ENCODE peak calls at places on chromosomes 6 and 20, in four cellular contexts. One of them, this sample, is unnamed.

GRCh38 chr6:138440296-138440695 is 36.3 kb downstream of the HEBP2 start:
- DNase-seq in WERI-Rb-1: no peak
- DNase-seq in psoas muscle: no peak
- DNase-seq in HFFc6: no peak
- DNase-seq in this sample: no peak

GRCh38 chr20:12237772-12238171 is 320.1 kb downstream of the BTBD3 start:
- DNase-seq in HFFc6: no peak
- DNase-seq in WERI-Rb-1: no peak
- DNase-seq in psoas muscle: no peak
- DNase-seq in this sample: no peak

GRCh38 chr6:1581120-1581991 is 28.4 kb upstream of the FOXC1 start:
- DNase-seq in psoas muscle: no peak
- DNase-seq in HFFc6: no peak
- DNase-seq in WERI-Rb-1: no peak
- DNase-seq in this sample: no peak

GRCh38 chr6:45054610-45055009 is 273.5 kb upstream of the RUNX2 start:
- DNase-seq in WERI-Rb-1: no peak
- DNase-seq in HFFc6: no peak
- DNase-seq in psoas muscle: no peak
- DNase-seq in this sample: no peak

GRCh38 chr20:50558483-50558925 is 48.3 kb downstream of the PTPN1 start:
- DNase-seq in HFFc6: peak; percentile 76
- DNase-seq in psoas muscle: no peak
- DNase-seq in WERI-Rb-1: no peak
- DNase-seq in this sample: no peak

GRCh38 chr6:45706319-45706718 is 309.3 kb downstream of the CLIC5 start:
- DNase-seq in psoas muscle: no peak
- DNase-seq in WERI-Rb-1: no peak
- DNase-seq in HFFc6: no peak
- DNase-seq in this sample: no peak

GRCh38 chr6:24125980-24126379 is at the start of gene NRSN1:
- DNase-seq in psoas muscle: no peak
- DNase-seq in WERI-Rb-1: peak; percentile 97
- DNase-seq in HFFc6: no peak
- DNase-seq in this sample: no peak

GRCh38 chr6:11536795-11537194 is 754 bp upstream of the TMEM170B start:
- DNase-seq in WERI-Rb-1: peak; percentile 65
- DNase-seq in HFFc6: no peak
- DNase-seq in psoas muscle: no peak
- DNase-seq in this sample: no peak

GRCh38 chr6:31578461-31579118 is 3.2 kb downstream of the TNF start:
- DNase-seq in psoas muscle: no peak
- DNase-seq in HFFc6: no peak
- DNase-seq in WERI-Rb-1: no peak
- DNase-seq in this sample: no peak

GRCh38 chr6:163828038-163828790 is 413.7 kb downstream of the QKI start:
- DNase-seq in psoas muscle: peak; percentile 72
- DNase-seq in WERI-Rb-1: peak; percentile 43
- DNase-seq in HFFc6: no peak
- DNase-seq in this sample: no peak

GRCh38 chr20:12404941-12405340 is 487.2 kb downstream of the BTBD3 start:
- DNase-seq in psoas muscle: no peak
- DNase-seq in WERI-Rb-1: no peak
- DNase-seq in HFFc6: no peak
- DNase-seq in this sample: no peak

GRCh38 chr6:17583811-17584210 is 16.3 kb upstream of the FAM8A1 start:
- DNase-seq in psoas muscle: no peak
- DNase-seq in WERI-Rb-1: no peak
- DNase-seq in HFFc6: peak; percentile 43
- DNase-seq in this sample: no peak

GRCh38 chr20:53386186-53386681 is 207.4 kb downstream of the ZNF217 start:
- DNase-seq in WERI-Rb-1: no peak
- DNase-seq in HFFc6: no peak
- DNase-seq in psoas muscle: no peak
- DNase-seq in this sample: no peak

GRCh38 chr6:97102152-97102790 is 177.7 kb downstream of the KLHL32 start:
- DNase-seq in HFFc6: no peak
- DNase-seq in psoas muscle: no peak
- DNase-seq in WERI-Rb-1: no peak
- DNase-seq in this sample: no peak

GRCh38 chr6:37061157-37061804 is 55.8 kb downstream of the FGD2 start:
- DNase-seq in WERI-Rb-1: no peak
- DNase-seq in HFFc6: no peak
- DNase-seq in psoas muscle: peak; percentile 88
- DNase-seq in this sample: no peak

GRCh38 chr6:167682125-167682524 is 144.6 kb upstream of the AFDN start:
- DNase-seq in WERI-Rb-1: no peak
- DNase-seq in psoas muscle: no peak
- DNase-seq in HFFc6: no peak
- DNase-seq in this sample: no peak

GRCh38 chr6:163751032-163751525 is 336.6 kb downstream of the QKI start:
- DNase-seq in psoas muscle: no peak
- DNase-seq in HFFc6: no peak
- DNase-seq in WERI-Rb-1: no peak
- DNase-seq in this sample: no peak

GRCh38 chr6:112929661-112930060 is 582.5 kb downstream of the RFPL4B start:
- DNase-seq in WERI-Rb-1: no peak
- DNase-seq in HFFc6: no peak
- DNase-seq in psoas muscle: no peak
- DNase-seq in this sample: no peak

GRCh38 chr20:2658414-2659354 is 5.3 kb downstream of the IDH3B start:
- DNase-seq in WERI-Rb-1: no peak
- DNase-seq in psoas muscle: no peak
- DNase-seq in HFFc6: no peak
- DNase-seq in this sample: no peak

GRCh38 chr6:5894357-5894756 is 112.4 kb downstream of the NRN1 start:
- DNase-seq in psoas muscle: no peak
- DNase-seq in WERI-Rb-1: no peak
- DNase-seq in HFFc6: no peak
- DNase-seq in this sample: no peak

GRCh38 chr6:12009904-12010634 is 2.0 kb upstream of the HIVEP1 start:
- DNase-seq in HFFc6: no peak
- DNase-seq in WERI-Rb-1: no peak
- DNase-seq in psoas muscle: no peak
- DNase-seq in this sample: no peak

GRCh38 chr6:156731436-156731835 is 45.7 kb upstream of the ARID1B start:
- DNase-seq in HFFc6: peak; percentile 34
- DNase-seq in WERI-Rb-1: no peak
- DNase-seq in psoas muscle: no peak
- DNase-seq in this sample: no peak

GRCh38 chr6:109445382-109445781 is 4.9 kb downstream of the SMPD2 start:
- DNase-seq in HFFc6: no peak
- DNase-seq in psoas muscle: no peak
- DNase-seq in WERI-Rb-1: no peak
- DNase-seq in this sample: no peak

GRCh38 chr6:134819858-134820495 is 129.9 kb downstream of the ALDH8A1 start:
- DNase-seq in WERI-Rb-1: no peak
- DNase-seq in HFFc6: no peak
- DNase-seq in psoas muscle: no peak
- DNase-seq in this sample: no peak

GRCh38 chr20:62358171-62358719 is 8.9 kb downstream of the LAMA5 start:
- DNase-seq in WERI-Rb-1: peak; percentile 20
- DNase-seq in HFFc6: no peak
- DNase-seq in psoas muscle: peak; percentile 92
- DNase-seq in this sample: no peak

GRCh38 chr6:26401987-26402658 is at the start of gene BTN3A1:
- DNase-seq in WERI-Rb-1: peak; percentile 83
- DNase-seq in HFFc6: peak; percentile 72
- DNase-seq in psoas muscle: peak; percentile 78
- DNase-seq in this sample: peak; percentile 56

GRCh38 chr6:139965393-139965792 is 590.9 kb upstream of the CITED2 start:
- DNase-seq in WERI-Rb-1: no peak
- DNase-seq in psoas muscle: no peak
- DNase-seq in HFFc6: no peak
- DNase-seq in this sample: no peak

GRCh38 chr20:58078741-58079522 is 149.5 kb downstream of the ANKRD60 start:
- DNase-seq in psoas muscle: no peak
- DNase-seq in WERI-Rb-1: no peak
- DNase-seq in HFFc6: peak; percentile 37
- DNase-seq in this sample: no peak

GRCh38 chr6:168999392-168999791 is 254.3 kb downstream of the THBS2 start:
- DNase-seq in psoas muscle: no peak
- DNase-seq in HFFc6: no peak
- DNase-seq in WERI-Rb-1: no peak
- DNase-seq in this sample: no peak

GRCh38 chr6:135830452-135830851 is 21.0 kb upstream of the PDE7B start:
- DNase-seq in WERI-Rb-1: no peak
- DNase-seq in HFFc6: peak; percentile 6
- DNase-seq in psoas muscle: no peak
- DNase-seq in this sample: no peak

GRCh38 chr6:76612818-76613452 is 540.5 kb upstream of the IMPG1 start:
- DNase-seq in HFFc6: no peak
- DNase-seq in WERI-Rb-1: no peak
- DNase-seq in psoas muscle: no peak
- DNase-seq in this sample: no peak

GRCh38 chr20:25544760-25545159 is 40.6 kb downstream of the NINL start:
- DNase-seq in WERI-Rb-1: peak; percentile 72
- DNase-seq in psoas muscle: no peak
- DNase-seq in HFFc6: no peak
- DNase-seq in this sample: no peak

GRCh38 chr6:1593286-1593957 is 16.3 kb upstream of the FOXC1 start:
- DNase-seq in psoas muscle: no peak
- DNase-seq in WERI-Rb-1: no peak
- DNase-seq in HFFc6: no peak
- DNase-seq in this sample: no peak

GRCh38 chr6:90846824-90847223 is 260.0 kb upstream of the MAP3K7 start:
- DNase-seq in WERI-Rb-1: no peak
- DNase-seq in HFFc6: no peak
- DNase-seq in psoas muscle: no peak
- DNase-seq in this sample: no peak

GRCh38 chr6:41984623-41985022 is 43.0 kb upstream of the CCND3 start:
- DNase-seq in psoas muscle: no peak
- DNase-seq in WERI-Rb-1: no peak
- DNase-seq in HFFc6: no peak
- DNase-seq in this sample: no peak

GRCh38 chr20:54115172-54115854 is 44.9 kb upstream of the BCAS1 start:
- DNase-seq in psoas muscle: no peak
- DNase-seq in WERI-Rb-1: no peak
- DNase-seq in HFFc6: no peak
- DNase-seq in this sample: no peak

GRCh38 chr6:22732186-22732970 is 163.0 kb downstream of the HDGFL1 start:
- DNase-seq in HFFc6: no peak
- DNase-seq in WERI-Rb-1: no peak
- DNase-seq in psoas muscle: no peak
- DNase-seq in this sample: no peak

DNA sequence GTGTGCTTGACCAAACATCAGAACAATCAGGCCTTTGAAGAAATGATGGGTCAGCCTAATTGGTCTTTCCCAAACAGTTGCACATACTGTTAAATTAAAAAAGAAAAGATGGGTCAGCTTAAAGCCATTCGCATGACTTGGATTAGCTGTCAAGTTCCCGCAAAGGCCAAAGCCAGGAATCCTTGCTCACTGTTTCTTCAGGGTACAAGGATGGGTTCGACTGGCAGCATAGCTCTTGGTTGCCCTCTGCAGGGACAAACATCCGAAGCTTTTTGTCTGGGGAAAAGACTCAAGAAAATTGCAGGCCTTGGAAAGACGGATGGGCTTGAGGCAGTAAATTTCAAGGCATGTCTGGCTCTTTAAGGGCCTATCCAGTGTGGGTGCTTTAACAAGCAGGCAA is 168.0 kb downstream of the HDGFL1 start:
- DNase-seq in HFFc6: no peak
- DNase-seq in psoas muscle: no peak
- DNase-seq in WERI-Rb-1: peak; percentile 87
- DNase-seq in this sample: no peak
- TF ChIP-seq CTCF in HFFc6: peak; percentile 32
- TF ChIP-seq CTCF in psoas muscle: peak; percentile 69
- TF ChIP-seq CTCF in WERI-Rb-1: peak; percentile 95
- TF ChIP-seq CTCF in this sample: no peak

GRCh38 chr6:107656381-107656780 is 166.5 kb downstream of the SOBP start:
- DNase-seq in HFFc6: no peak
- DNase-seq in WERI-Rb-1: no peak
- DNase-seq in psoas muscle: no peak
- DNase-seq in this sample: no peak

GRCh38 chr6:107654736-107655135 is 164.8 kb downstream of the SOBP start:
- DNase-seq in psoas muscle: no peak
- DNase-seq in WERI-Rb-1: no peak
- DNase-seq in HFFc6: no peak
- DNase-seq in this sample: no peak

GRCh38 chr6:107653861-107654394 is 164.0 kb downstream of the SOBP start:
- DNase-seq in HFFc6: no peak
- DNase-seq in psoas muscle: no peak
- DNase-seq in WERI-Rb-1: no peak
- DNase-seq in this sample: no peak

GRCh38 chr6:107656883-107657282 is 167.0 kb downstream of the SOBP start:
- DNase-seq in WERI-Rb-1: no peak
- DNase-seq in psoas muscle: no peak
- DNase-seq in HFFc6: no peak
- DNase-seq in this sample: no peak

GRCh38 chr6:107655245-107655644 is 165.3 kb downstream of the SOBP start:
- DNase-seq in psoas muscle: no peak
- DNase-seq in WERI-Rb-1: peak; percentile 58
- DNase-seq in HFFc6: no peak
- DNase-seq in this sample: no peak
- TF ChIP-seq CTCF in psoas muscle: peak; percentile 12
- TF ChIP-seq CTCF in WERI-Rb-1: peak; percentile 80
- TF ChIP-seq CTCF in HFFc6: no peak
- TF ChIP-seq CTCF in this sample: no peak

GRCh38 chr6:154359679-154360078 is 3.1 kb upstream of the IPCEF1 start:
- DNase-seq in HFFc6: no peak
- DNase-seq in psoas muscle: no peak
- DNase-seq in WERI-Rb-1: no peak
- DNase-seq in this sample: no peak

GRCh38 chr6:154356118-154356517 is 485 bp downstream of the IPCEF1 start:
- DNase-seq in psoas muscle: no peak
- DNase-seq in HFFc6: no peak
- DNase-seq in WERI-Rb-1: no peak
- DNase-seq in this sample: no peak

GRCh38 chr6:154354265-154354777 is 2.3 kb downstream of the IPCEF1 start:
- DNase-seq in WERI-Rb-1: no peak
- DNase-seq in psoas muscle: no peak
- DNase-seq in HFFc6: no peak
- DNase-seq in this sample: no peak

GRCh38 chr6:154358019-154358545 is 1.5 kb upstream of the IPCEF1 start:
- DNase-seq in WERI-Rb-1: no peak
- DNase-seq in psoas muscle: no peak
- DNase-seq in HFFc6: no peak
- DNase-seq in this sample: no peak

DNA sequence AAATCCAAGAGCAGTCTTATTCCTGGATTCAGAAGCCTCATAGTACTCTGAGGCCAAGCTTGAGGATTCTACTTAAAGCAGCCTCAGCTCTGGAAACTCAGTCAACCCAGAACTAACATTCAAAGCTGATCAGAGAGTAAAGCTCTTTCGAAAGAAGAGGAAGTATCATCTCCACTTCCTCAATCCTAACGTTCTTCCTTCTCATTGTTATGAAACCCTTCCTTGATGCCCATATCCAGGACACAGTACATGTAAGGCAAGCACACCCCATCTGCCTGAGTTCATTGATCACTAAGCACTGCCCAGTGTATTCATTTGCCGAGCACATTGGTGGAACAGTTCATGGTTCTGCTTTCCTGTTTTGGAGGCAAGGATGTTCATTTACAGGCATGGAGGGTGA is at the start of gene IPCEF1:
- DNase-seq in WERI-Rb-1: no peak
- DNase-seq in HFFc6: no peak
- DNase-seq in psoas muscle: no peak
- DNase-seq in this sample: no peak
- TF ChIP-seq CTCF in WERI-Rb-1: no peak
- TF ChIP-seq CTCF in HFFc6: no peak
- TF ChIP-seq CTCF in psoas muscle: no peak
- TF ChIP-seq CTCF in this sample: no peak

GRCh38 chr6:99614430-99615161 is 8.0 kb downstream of the PRDM13 start:
- DNase-seq in WERI-Rb-1: peak; percentile 77
- DNase-seq in HFFc6: no peak
- DNase-seq in psoas muscle: peak; percentile 48
- DNase-seq in this sample: no peak
- TF ChIP-seq CTCF in WERI-Rb-1: peak; percentile 17
- TF ChIP-seq CTCF in HFFc6: no peak
- TF ChIP-seq CTCF in psoas muscle: no peak
- TF ChIP-seq CTCF in this sample: no peak

This sample was measured in omental fat pad.